ENCODE peak calls at places on chromosomes 3 and 15, in four cellular contexts. J is AG10803, Q is AG04450, V is nephron progenitor cell. K is an unnamed sample.

GRCh38 chr3:117633207-117633606 is 923.6 kb downstream of the TUSC7 start:
- DNase-seq in V (no peak), J (no peak), Q (no peak), K (no peak)

GRCh38 chr3:63878394-63879089 is 14.9 kb downstream of the ATXN7 start:
- DNase-seq in J (no peak), V (no peak), Q (no peak), K (peak; percentile 4)

GRCh38 chr15:100082761-100083402 is 258.9 kb downstream of the ADAMTS17 start:
- DNase-seq in J (no peak), V (no peak), Q (no peak), K (no peak)

GRCh38 chr3:146165370-146165769 is 4.4 kb upstream of the PLOD2 start:
- DNase-seq in Q (no peak), V (no peak), J (peak; percentile 54), K (no peak)

GRCh38 chr3:63993653-63994079 is 29.6 kb downstream of the PSMD6 start:
- DNase-seq in V (peak; percentile 64), Q (peak; percentile 47), J (peak; percentile 80), K (peak; percentile 56)

GRCh38 chr3:180177255-180177654 is 140.5 kb upstream of the PEX5L start:
- DNase-seq in V (no peak), J (no peak), Q (no peak), K (no peak)

GRCh38 chr3:188345223-188345622 is 191.3 kb downstream of the LPP start:
- DNase-seq in J (peak; percentile 29), V (no peak), Q (no peak), K (no peak)

GRCh38 chr3:188700497-188700896 is 471.3 kb upstream of the TPRG1 start:
- DNase-seq in J (no peak), Q (no peak), V (no peak), K (no peak)

GRCh38 chr3:193917096-193917495 is 218.9 kb upstream of the HES1 start:
- DNase-seq in V (no peak), Q (no peak), J (no peak), K (no peak)

GRCh38 chr3:13555753-13556152 is 6.8 kb downstream of the FBLN2 start:
- DNase-seq in Q (no peak), J (no peak), V (no peak), K (no peak)

GRCh38 chr3:122774564-122774963 is 19.1 kb downstream of the HSPBAP1 start:
- DNase-seq in V (no peak), J (peak; percentile 15), Q (no peak), K (no peak)

GRCh38 chr15:43423793-43424192 is 52.9 kb downstream of the TUBGCP4 start:
- DNase-seq in J (no peak), Q (no peak), V (no peak), K (no peak)

GRCh38 chr15:67917636-67918035 is 77.8 kb upstream of the RNU6-1 start:
- DNase-seq in J (no peak), V (no peak), Q (no peak), K (no peak)

GRCh38 chr3:47410801-47411646 is 30.2 kb downstream of the PTPN23 start:
- DNase-seq in V (no peak), J (no peak), Q (no peak), K (no peak)

GRCh38 chr15:42919794-42920280 is 741 bp downstream of the TTBK2 start:
- DNase-seq in Q (no peak), J (peak; percentile 42), V (no peak), K (no peak)

GRCh38 chr3:77902675-77903074 is 862.8 kb downstream of the ROBO2 start:
- DNase-seq in Q (no peak), V (no peak), J (no peak), K (no peak)

GRCh38 chr15:66704783-66705113 is 2.7 kb downstream of the SMAD6 start:
- DNase-seq in V (no peak), Q (no peak), J (no peak), K (peak; percentile 41)

GRCh38 chr3:114899186-114899931 is 247.7 kb downstream of the ZBTB20 start:
- DNase-seq in J (no peak), V (no peak), Q (no peak), K (peak; percentile 40)

GRCh38 chr3:132536442-132537153 is 60.5 kb upstream of the ACKR4 start:
- DNase-seq in J (no peak), V (no peak), Q (no peak), K (no peak)

GRCh38 chr15:101201411-101202174 is 50.3 kb downstream of the CHSY1 start:
- DNase-seq in Q (peak; percentile 93), J (peak; percentile 99), V (peak; percentile 76), K (peak; percentile 52)

GRCh38 chr15:50438251-50438650 is 14.0 kb downstream of the USP8 start:
- DNase-seq in Q (no peak), J (no peak), V (no peak), K (no peak)

GRCh38 chr3:37686225-37686624 is 175.5 kb upstream of the CTDSPL start:
- DNase-seq in J (no peak), Q (no peak), V (peak; percentile 27), K (no peak)

GRCh38 chr15:78007965-78008886 is 69.3 kb downstream of the TBC1D2B start:
- DNase-seq in V (no peak), Q (peak; percentile 38), J (peak; percentile 86), K (peak; percentile 66)

GRCh38 chr3:171658801-171659200 is 151.5 kb downstream of the PLD1 start:
- DNase-seq in Q (no peak), V (no peak), J (peak; percentile 52), K (no peak)

GRCh38 chr3:57059416-57059815 is 1.0 kb upstream of the SPATA12 start:
- DNase-seq in Q (no peak), J (no peak), V (no peak), K (no peak)

GRCh38 chr3:29176501-29176900 is 104.4 kb upstream of the RBMS3 start:
- DNase-seq in V (no peak), J (no peak), Q (no peak), K (no peak)

GRCh38 chr15:69735126-69735525 is 282.5 kb downstream of the RPLP1 start:
- DNase-seq in Q (no peak), J (peak; percentile 87), V (peak; percentile 49), K (no peak)

GRCh38 chr3:84008623-84009022 is 950.2 kb upstream of the CADM2 start:
- DNase-seq in J (no peak), Q (no peak), V (no peak), K (no peak)

GRCh38 chr15:99113547-99114271 is 8.8 kb downstream of the SYNM start:
- DNase-seq in J (no peak), Q (no peak), V (no peak), K (no peak)

GRCh38 chr3:185939721-185940120 is 1.9 kb upstream of the TRA2B start:
- DNase-seq in Q (no peak), V (no peak), J (no peak), K (no peak)

GRCh38 chr3:158330820-158331219 is 220.9 kb downstream of the RSRC1 start:
- DNase-seq in V (no peak), Q (no peak), J (peak; percentile 9), K (peak; percentile 43)

GRCh38 chr3:123941150-123941941 is 19.7 kb downstream of the CCDC14 start:
- DNase-seq in J (peak; percentile 44), Q (no peak), V (no peak), K (no peak)

GRCh38 chr3:49720383-49721164 is 1.1 kb upstream of the AMIGO3 start:
- DNase-seq in V (no peak), J (no peak), Q (no peak), K (no peak)

GRCh38 chr15:60788514-60789091 is 309.7 kb upstream of the ICE2 start:
- DNase-seq in Q (no peak), J (no peak), V (no peak), K (no peak)

GRCh38 chr15:60790641-60791040 is 311.7 kb upstream of the ICE2 start:
- DNase-seq in V (no peak), Q (no peak), J (no peak), K (no peak)

GRCh38 chr15:60791216-60791615 is 312.3 kb upstream of the ICE2 start:
- DNase-seq in V (no peak), Q (no peak), J (no peak), K (no peak)

GRCh38 chr15:60784855-60785254 is 305.9 kb upstream of the ICE2 start:
- DNase-seq in Q (no peak), J (no peak), V (no peak), K (no peak)

GRCh38 chr15:60787737-60788513 is 309.0 kb upstream of the ICE2 start:
- DNase-seq in J (no peak), Q (no peak), V (no peak), K (peak; percentile 34)
- TF ChIP-seq CTCF in J (peak; percentile 40), Q (peak; percentile 47), V (no peak), K (peak; percentile 15)

GRCh38 chr3:53566450-53567145 is 72.2 kb downstream of the CACNA1D start:
- DNase-seq in V (no peak), J (no peak), Q (no peak), K (no peak)
- TF ChIP-seq CTCF in V (no peak), J (no peak), Q (no peak), K (no peak)

DNA sequence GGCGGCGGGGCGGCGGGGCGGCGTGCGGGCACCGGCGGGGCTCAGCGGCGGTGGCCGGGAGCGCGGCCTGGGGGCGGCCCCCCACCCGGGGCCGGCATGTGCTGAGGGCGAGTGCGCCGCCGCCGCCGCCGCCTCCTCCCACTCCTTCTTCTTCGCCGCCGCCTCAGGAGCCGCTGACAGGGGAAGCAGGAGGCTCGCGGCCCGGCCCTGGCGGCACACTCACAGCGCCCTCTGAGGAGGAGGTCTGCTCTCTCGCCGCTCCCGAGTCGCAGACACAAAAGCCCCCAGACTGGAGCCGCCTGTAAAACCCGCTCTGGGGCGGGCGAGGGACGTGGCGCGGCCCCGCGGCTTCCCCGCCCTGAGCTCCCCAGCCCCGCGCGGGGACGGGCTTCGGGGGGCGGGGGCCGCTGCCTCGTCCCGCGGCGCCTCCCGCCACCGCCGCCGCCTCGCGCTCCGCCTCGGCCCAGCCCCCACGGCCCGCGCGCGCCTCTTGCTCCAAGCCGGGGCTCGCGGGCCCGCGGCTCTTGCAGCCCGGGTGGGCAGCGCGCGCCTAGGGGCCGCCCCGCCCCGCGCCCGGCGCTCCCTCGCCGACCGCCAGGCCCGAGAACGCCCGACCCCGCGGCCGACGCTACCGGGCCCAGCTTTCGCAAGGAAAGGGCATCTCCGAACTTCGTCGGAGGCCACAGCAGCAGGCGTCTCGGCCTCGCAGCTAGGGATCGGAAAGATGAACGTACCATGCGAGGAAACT is at the start of gene PYGO1:
- DNase-seq in Q (peak; percentile 24), J (peak; percentile 63), V (peak; percentile 77), K (peak; percentile 68)
- TF ChIP-seq CTCF in Q (no peak), J (no peak), V (no peak), K (no peak)

DNA sequence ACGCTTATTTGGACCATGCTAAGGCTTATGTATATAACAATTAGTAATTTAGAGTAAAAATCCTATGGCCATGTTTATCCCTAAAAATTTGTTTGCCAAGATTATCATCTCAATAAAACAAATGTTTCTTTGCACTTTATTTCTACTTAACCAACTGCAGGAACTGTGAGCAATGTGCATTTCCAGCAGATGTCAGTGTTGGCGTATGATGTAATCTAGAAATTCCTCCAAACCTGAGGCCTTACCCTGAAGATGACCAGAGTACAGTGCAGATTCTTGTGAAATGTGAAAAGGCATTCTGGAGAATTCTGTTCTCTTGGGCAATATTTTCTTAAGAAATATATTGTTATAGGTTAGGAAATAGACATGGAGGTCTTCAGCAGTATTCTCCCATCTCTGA is 205.9 kb downstream of the MBNL1 start:
- DNase-seq in J (peak; percentile 88), V (no peak), Q (no peak), K (peak; percentile 54)
- TF ChIP-seq CTCF in J (peak; percentile 80), V (peak; percentile 24), Q (peak; percentile 61), K (peak; percentile 67)

K was measured in Calu3.